ENCODE peak calls at places on chromosomes 1 and 21, in nine cellular contexts. S is right lobe of liver, T is body of pancreas, C is bronchial epithelial cell, P is endothelial cell, L is progenitor cell of endocrine pancreas, F is lower leg skin, V is fibroblast of the aortic adventitia, H is Calu3. E is an unnamed sample.

GRCh38 chr1:80882552-80882951 is 918.2 kb upstream of the ADGRL2 start:
- DNase-seq in S (no peak), T (peak), C (peak), P (no peak), L (no peak), F (no peak), V (peak), H (peak), E (no peak)

GRCh38 chr1:184621262-184621661 is 133.4 kb downstream of the EDEM3 start:
- DNase-seq in S (no peak), T (peak), C (no peak), P (no peak), L (no peak), F (no peak), V (peak), H (no peak), E (no peak)

GRCh38 chr1:6419397-6419802 is 319 bp downstream of the HES2 start:
- DNase-seq in S (no peak), T (no peak), C (no peak), P (no peak), L (no peak), F (no peak), V (no peak), H (no peak), E (no peak)

GRCh38 chr1:247962911-247963588 is 2.0 kb upstream of the OR2AK2 start:
- DNase-seq in S (no peak), T (no peak), C (no peak), P (no peak), L (no peak), F (no peak), V (no peak), H (no peak), E (no peak)

GRCh38 chr21:31501921-31502320 is 157.6 kb upstream of the SOD1 start:
- DNase-seq in S (no peak), T (no peak), C (peak), P (no peak), L (no peak), F (no peak), V (no peak), H (peak), E (no peak)

GRCh38 chr1:3775498-3776230 is 3.1 kb downstream of the SMIM1 start:
- DNase-seq in S (peak), T (peak), C (peak), P (peak), L (no peak), F (peak), V (peak), H (peak), E (peak)

GRCh38 chr1:25618433-25618808 is 1.8 kb downstream of the MAN1C1 start:
- DNase-seq in S (no peak), T (no peak), C (no peak), P (no peak), L (no peak), F (peak), V (no peak), H (no peak), E (no peak)

GRCh38 chr1:3564921-3565831 is 46.1 kb downstream of the MEGF6 start:
- DNase-seq in S (no peak), T (no peak), C (no peak), P (peak), L (peak), F (no peak), V (peak), H (peak), E (peak)

GRCh38 chr1:168084396-168085231 is 52.1 kb downstream of the GPR161 start:
- DNase-seq in S (no peak), T (peak), C (peak), P (peak), L (peak), F (peak), V (peak), H (peak), E (peak)

GRCh38 chr1:43530483-43531452 is at the start of gene PTPRF:
- DNase-seq in S (peak), T (peak), C (no peak), P (peak), L (peak), F (peak), V (peak), H (peak), E (peak)

GRCh38 chr1:245045087-245045881 is 109.5 kb upstream of the KIF26B start:
- DNase-seq in S (peak), T (peak), C (no peak), P (no peak), L (no peak), F (no peak), V (peak), H (peak), E (no peak)

GRCh38 chr1:58780586-58781452 is 3.0 kb downstream of the JUN start:
- DNase-seq in S (no peak), T (peak), C (peak), P (no peak), L (no peak), F (no peak), V (peak), H (peak), E (no peak)

GRCh38 chr1:226487921-226488320 is 60.6 kb upstream of the STUM start:
- DNase-seq in S (no peak), T (peak), C (peak), P (no peak), L (no peak), F (no peak), V (peak), H (no peak), E (no peak)

GRCh38 chr1:217524787-217525520 is 105.9 kb downstream of the GPATCH2 start:
- DNase-seq in S (no peak), T (no peak), C (no peak), P (no peak), L (no peak), F (no peak), V (peak), H (no peak), E (no peak)

GRCh38 chr1:85865183-85865582 is 156.9 kb upstream of the ZNHIT6 start:
- DNase-seq in S (no peak), T (no peak), C (no peak), P (no peak), L (no peak), F (no peak), V (peak), H (no peak), E (no peak)

GRCh38 chr1:116335847-116336246 is 37.2 kb upstream of the ATP1A1 start:
- DNase-seq in S (no peak), T (no peak), C (no peak), P (no peak), L (no peak), F (no peak), V (no peak), H (no peak), E (no peak)

GRCh38 chr1:8902765-8903164 is 24.3 kb upstream of the ENO1 start:
- DNase-seq in S (no peak), T (no peak), C (peak), P (no peak), L (no peak), F (no peak), V (peak), H (no peak), E (no peak)

GRCh38 chr1:115454835-115455511 is 116.9 kb upstream of the NGF start:
- DNase-seq in S (no peak), T (no peak), C (no peak), P (no peak), L (no peak), F (peak), V (no peak), H (no peak), E (no peak)

GRCh38 chr1:114585221-114585620 is 3.8 kb upstream of the BCAS2 start:
- DNase-seq in S (no peak), T (no peak), C (no peak), P (no peak), L (no peak), F (no peak), V (peak), H (no peak), E (no peak)

GRCh38 chr1:209790286-209791193 is 6.2 kb upstream of the C1orf74 start:
- DNase-seq in S (no peak), T (no peak), C (no peak), P (no peak), L (no peak), F (no peak), V (no peak), H (no peak), E (no peak)

GRCh38 chr1:211133393-211133840 is 531 bp downstream of the KCNH1 start:
- DNase-seq in S (no peak), T (no peak), C (no peak), P (peak), L (no peak), F (no peak), V (no peak), H (no peak), E (no peak)

GRCh38 chr1:198846506-198847010 is 207.7 kb downstream of the PTPRC start:
- DNase-seq in S (no peak), T (no peak), C (no peak), P (no peak), L (no peak), F (no peak), V (peak), H (no peak), E (no peak)

GRCh38 chr1:9792156-9793042 is 31.4 kb downstream of the CLSTN1 start:
- DNase-seq in S (no peak), T (peak), C (no peak), P (no peak), L (no peak), F (no peak), V (no peak), H (no peak), E (no peak)

GRCh38 chr1:193569696-193570269 is 383.4 kb upstream of the B3GALT2 start:
- DNase-seq in S (no peak), T (no peak), C (peak), P (no peak), L (no peak), F (no peak), V (peak), H (no peak), E (no peak)

GRCh38 chr1:39196244-39197215 is 8.0 kb upstream of the MACF1 start:
- DNase-seq in S (no peak), T (no peak), C (peak), P (no peak), L (no peak), F (no peak), V (peak), H (no peak), E (peak)

GRCh38 chr21:45283019-45283610 is 4.6 kb downstream of the POFUT2 start:
- DNase-seq in S (peak), T (no peak), C (no peak), P (no peak), L (no peak), F (peak), V (no peak), H (no peak), E (no peak)

GRCh38 chr21:44738621-44739020 is 27.2 kb upstream of the TSPEAR start:
- DNase-seq in S (no peak), T (no peak), C (no peak), P (no peak), L (no peak), F (peak), V (no peak), H (no peak), E (no peak)

DNA sequence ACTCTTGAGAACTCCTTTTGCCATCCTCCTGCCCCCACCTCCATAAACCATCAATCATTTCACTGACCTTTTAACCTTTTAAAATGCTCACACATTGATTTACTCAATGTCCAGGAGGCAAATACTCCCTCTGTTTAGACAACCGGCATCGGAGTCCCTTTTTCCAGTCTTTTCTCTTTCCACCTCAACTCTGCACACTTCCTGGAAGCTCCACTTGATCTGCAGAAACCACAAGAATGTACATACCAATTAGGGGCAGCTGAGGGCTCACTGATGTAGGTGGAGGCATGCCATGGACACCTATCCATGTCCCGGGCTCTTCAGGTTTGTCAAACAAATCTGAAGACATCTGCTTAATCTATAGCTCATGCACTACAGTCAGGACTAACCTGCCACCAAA is 5.3 kb upstream of the AMIGO1 start:
- DNase-seq in S (no peak), T (no peak), C (no peak), P (no peak), L (no peak), F (no peak), V (no peak), H (no peak), E (no peak)
- TF ChIP-seq CTCF in S (no peak), T (no peak), C (no peak), P (no peak), L (no peak), F (no peak), V (no peak), H (no peak), E (no peak)

GRCh38 chr1:230120949-230121381 is 53.9 kb downstream of the GALNT2 start:
- DNase-seq in S (no peak), T (no peak), C (peak), P (peak), L (no peak), F (no peak), V (no peak), H (peak), E (no peak)
- TF ChIP-seq CTCF in S (peak), T (peak), C (peak), P (peak), L (peak), F (peak), V (peak), H (peak), E (peak)

GRCh38 chr1:204725821-204726448 is 40.4 kb upstream of the LRRN2 start:
- DNase-seq in S (no peak), T (no peak), C (peak), P (no peak), L (no peak), F (peak), V (no peak), H (no peak), E (no peak)

GRCh38 chr1:204723131-204723787 is 37.7 kb upstream of the LRRN2 start:
- DNase-seq in S (no peak), T (no peak), C (no peak), P (no peak), L (no peak), F (peak), V (no peak), H (no peak), E (no peak)

GRCh38 chr1:204716687-204717086 is 31.1 kb upstream of the LRRN2 start:
- DNase-seq in S (no peak), T (no peak), C (no peak), P (no peak), L (no peak), F (no peak), V (no peak), H (no peak), E (no peak)

GRCh38 chr1:204726478-204726877 is 40.9 kb upstream of the LRRN2 start:
- DNase-seq in S (no peak), T (peak), C (peak), P (no peak), L (no peak), F (no peak), V (peak), H (peak), E (no peak)

GRCh38 chr1:204721378-204722041 is 36.0 kb upstream of the LRRN2 start:
- DNase-seq in S (no peak), T (no peak), C (no peak), P (no peak), L (no peak), F (peak), V (no peak), H (no peak), E (no peak)
- TF ChIP-seq CTCF in S (no peak), T (no peak), C (no peak), P (no peak), L (no peak), F (no peak), V (no peak), H (no peak), E (no peak)

GRCh38 chr1:56413671-56414199 is 165.6 kb downstream of the PLPP3 start:
- DNase-seq in S (peak), T (no peak), C (no peak), P (no peak), L (no peak), F (no peak), V (no peak), H (no peak), E (no peak)

GRCh38 chr1:56410405-56410804 is 169.0 kb downstream of the PLPP3 start:
- DNase-seq in S (no peak), T (no peak), C (no peak), P (no peak), L (no peak), F (no peak), V (no peak), H (no peak), E (no peak)

GRCh38 chr1:56411021-56411420 is 168.3 kb downstream of the PLPP3 start:
- DNase-seq in S (no peak), T (no peak), C (no peak), P (no peak), L (no peak), F (no peak), V (no peak), H (no peak), E (no peak)

GRCh38 chr1:56409112-56409691 is 170.2 kb downstream of the PLPP3 start:
- DNase-seq in S (peak), T (peak), C (peak), P (no peak), L (no peak), F (no peak), V (no peak), H (peak), E (peak)

GRCh38 chr1:56411484-56412180 is 167.7 kb downstream of the PLPP3 start:
- DNase-seq in S (peak), T (peak), C (no peak), P (no peak), L (no peak), F (peak), V (no peak), H (no peak), E (no peak)
- TF ChIP-seq CTCF in S (peak), T (no peak), C (no peak), P (no peak), L (no peak), F (no peak), V (no peak), H (no peak), E (no peak)

GRCh38 chr1:230578621-230579020 is 63.7 kb upstream of the COG2 start:
- DNase-seq in S (no peak), T (no peak), C (no peak), P (no peak), L (no peak), F (no peak), V (no peak), H (no peak), E (no peak)

GRCh38 chr1:230587056-230587455 is 55.2 kb upstream of the COG2 start:
- DNase-seq in S (no peak), T (no peak), C (no peak), P (no peak), L (no peak), F (no peak), V (no peak), H (no peak), E (no peak)

GRCh38 chr1:230584660-230585059 is 57.6 kb upstream of the COG2 start:
- DNase-seq in S (no peak), T (no peak), C (no peak), P (no peak), L (no peak), F (no peak), V (no peak), H (no peak), E (no peak)

GRCh38 chr1:230577537-230577936 is 64.7 kb upstream of the COG2 start:
- DNase-seq in S (no peak), T (no peak), C (no peak), P (no peak), L (no peak), F (no peak), V (no peak), H (no peak), E (no peak)

GRCh38 chr1:230581446-230582079 is 60.7 kb upstream of the COG2 start:
- DNase-seq in S (no peak), T (no peak), C (no peak), P (peak), L (no peak), F (no peak), V (no peak), H (no peak), E (no peak)
- TF ChIP-seq CTCF in S (no peak), T (no peak), C (no peak), P (no peak), L (no peak), F (no peak), V (no peak), H (no peak), E (no peak)

GRCh38 chr21:43728467-43729390 is 9.8 kb downstream of the PDXK start:
- DNase-seq in S (peak), T (peak), C (peak), P (peak), L (peak), F (peak), V (peak), H (peak), E (peak)

GRCh38 chr21:43731476-43731875 is 12.5 kb downstream of the PDXK start:
- DNase-seq in S (peak), T (no peak), C (no peak), P (no peak), L (no peak), F (no peak), V (no peak), H (no peak), E (no peak)

GRCh38 chr21:43726686-43727570 is 8.0 kb downstream of the PDXK start:
- DNase-seq in S (no peak), T (peak), C (no peak), P (no peak), L (no peak), F (no peak), V (no peak), H (peak), E (no peak)

GRCh38 chr21:43723648-43724047 is 4.7 kb downstream of the PDXK start:
- DNase-seq in S (peak), T (peak), C (no peak), P (no peak), L (no peak), F (no peak), V (no peak), H (no peak), E (no peak)

DNA sequence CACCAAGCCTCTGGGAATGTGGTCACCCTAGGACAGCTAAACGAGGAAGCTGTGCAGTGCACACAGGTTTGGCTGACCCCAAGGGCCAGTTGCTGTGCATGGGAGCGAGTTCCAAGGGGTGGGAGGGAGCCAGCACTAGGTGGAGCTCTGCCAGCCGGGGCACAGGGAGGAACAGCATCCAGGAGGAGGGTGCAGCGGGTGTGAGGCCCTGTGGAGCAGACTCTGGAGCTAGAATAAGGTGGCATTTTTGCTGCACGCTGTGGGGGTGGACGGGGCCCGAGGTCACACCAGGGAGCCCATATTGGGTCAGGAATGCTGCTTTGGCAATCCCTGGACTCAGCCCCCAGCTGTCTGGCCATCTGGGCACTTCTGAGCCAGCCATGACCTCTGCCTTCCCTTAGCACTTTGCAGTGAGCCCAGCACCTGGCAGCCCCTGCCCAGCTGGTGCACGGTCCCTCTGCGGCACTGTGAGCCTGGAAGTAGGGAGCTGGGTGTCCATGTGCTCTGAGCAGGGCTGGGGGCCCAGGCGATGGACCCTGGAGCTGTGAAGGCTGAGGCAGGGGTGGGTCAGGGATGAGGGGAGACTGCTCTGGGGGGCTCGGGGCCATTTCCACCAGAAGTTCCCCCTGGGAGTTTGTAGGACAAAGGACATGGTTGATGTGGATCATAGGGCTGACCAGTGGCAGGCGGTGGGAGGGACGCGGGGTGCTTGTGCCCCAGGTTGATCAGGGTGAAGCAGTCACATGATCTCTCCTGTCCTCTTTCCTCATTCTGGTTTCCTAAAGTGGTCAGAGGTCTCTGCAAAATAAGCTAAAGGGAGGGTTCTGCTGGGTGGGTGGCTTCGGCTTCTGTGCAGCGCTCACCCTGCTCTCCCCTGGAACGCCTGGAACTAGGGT is 8.9 kb downstream of the PDXK start:
- DNase-seq in S (peak), T (peak), C (no peak), P (no peak), L (no peak), F (no peak), V (no peak), H (peak), E (no peak)
- TF ChIP-seq CTCF in S (no peak), T (no peak), C (peak), P (no peak), L (no peak), F (no peak), V (no peak), H (no peak), E (no peak)

GRCh38 chr1:227621211-227621610 is 57.9 kb downstream of the ZNF678 start:
- DNase-seq in S (no peak), T (no peak), C (peak), P (no peak), L (no peak), F (no peak), V (no peak), H (no peak), E (no peak)
- TF ChIP-seq CTCF in S (no peak), T (no peak), C (no peak), P (no peak), L (no peak), F (no peak), V (no peak), H (no peak), E (no peak)

E was measured in GM20000.